ENCODE peak calls at places on chromosomes 1 and 21, in four cellular contexts. O is HFF-Myc, E is GM12865, T is choroid plexus epithelial cell. L is an unnamed sample.

GRCh38 chr21:32248616-32249550 is 30.0 kb downstream of the MIS18A start:
- DNase-seq in O (peak), E (no peak), T (no peak), L (no peak)

GRCh38 chr1:11730429-11730861 is 5.5 kb upstream of the AGTRAP start:
- DNase-seq in O (no peak), E (peak), T (peak), L (no peak)

GRCh38 chr1:153764315-153764714 is 10.9 kb upstream of the SLC27A3 start:
- DNase-seq in O (no peak), E (no peak), T (no peak), L (no peak)

GRCh38 chr21:28776251-28776650 is 216.4 kb downstream of the LTN1 start:
- DNase-seq in O (no peak), E (no peak), T (peak), L (no peak)

GRCh38 chr1:46039571-46040052 is 92.8 kb downstream of the PIK3R3 start:
- DNase-seq in O (peak), E (no peak), T (peak), L (no peak)

GRCh38 chr21:45996311-45997204 is 15.0 kb downstream of the COL6A1 start:
- DNase-seq in O (no peak), E (no peak), T (no peak), L (no peak)

GRCh38 chr21:44368711-44369446 is 15.5 kb downstream of the TRPM2 start:
- DNase-seq in O (no peak), E (no peak), T (no peak), L (no peak)

GRCh38 chr1:32316906-32317282 is 19.1 kb downstream of the MARCKSL1 start:
- DNase-seq in O (no peak), E (no peak), T (no peak), L (no peak)

GRCh38 chr1:27574871-27575831 is 28.8 kb downstream of the AHDC1 start:
- DNase-seq in O (no peak), E (no peak), T (peak), L (peak)

GRCh38 chr1:162663086-162663485 is 30.8 kb downstream of the DDR2 start:
- DNase-seq in O (no peak), E (peak), T (peak), L (no peak)

GRCh38 chr1:225972344-225973152 is 26.6 kb downstream of the SDE2 start:
- DNase-seq in O (no peak), E (no peak), T (no peak), L (no peak)

GRCh38 chr1:87805661-87806376 is 477.1 kb downstream of the LMO4 start:
- DNase-seq in O (peak), E (no peak), T (peak), L (no peak)

DNA sequence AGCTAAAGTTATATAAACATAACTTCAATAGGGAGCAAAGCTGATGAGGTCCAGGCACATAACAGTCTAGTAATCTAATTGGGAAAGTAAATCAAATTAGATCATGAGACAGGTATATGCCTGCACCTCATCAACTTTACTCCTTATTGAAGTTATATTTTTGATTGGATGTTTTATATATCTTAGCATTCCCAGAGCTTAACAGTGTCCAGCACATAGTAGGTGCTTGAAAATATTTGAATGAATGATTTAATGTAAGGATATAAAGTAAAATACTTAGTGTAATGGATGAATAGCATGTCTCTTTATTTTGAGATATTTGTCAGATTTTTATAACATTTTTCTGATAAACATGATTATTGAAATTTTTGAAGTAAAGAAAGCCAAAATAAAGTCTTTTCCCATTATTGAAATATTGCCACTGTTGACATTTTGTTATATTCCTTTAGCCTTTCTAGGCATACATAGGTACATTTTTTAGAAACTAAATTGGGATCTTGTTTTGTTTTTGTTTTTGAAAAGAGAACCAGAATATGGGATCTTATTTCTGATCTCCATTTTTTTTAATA is 2.8 kb downstream of the CDC7 start:
- DNase-seq in O (no peak), E (no peak), T (no peak), L (no peak)
- H3K4me3 ChIP-seq in O (no peak), E (no peak), T (no peak), L (no peak)

GRCh38 chr1:233114159-233114558 is 163.7 kb downstream of the NTPCR start:
- DNase-seq in O (no peak), E (no peak), T (peak), L (no peak)

GRCh38 chr1:233112184-233113008 is 162.0 kb downstream of the NTPCR start:
- DNase-seq in O (no peak), E (no peak), T (peak), L (peak)

GRCh38 chr1:233113713-233114028 is 163.3 kb downstream of the NTPCR start:
- DNase-seq in O (no peak), E (no peak), T (no peak), L (peak)

GRCh38 chr1:233111731-233112130 is 161.3 kb downstream of the NTPCR start:
- DNase-seq in O (no peak), E (no peak), T (no peak), L (no peak)

DNA sequence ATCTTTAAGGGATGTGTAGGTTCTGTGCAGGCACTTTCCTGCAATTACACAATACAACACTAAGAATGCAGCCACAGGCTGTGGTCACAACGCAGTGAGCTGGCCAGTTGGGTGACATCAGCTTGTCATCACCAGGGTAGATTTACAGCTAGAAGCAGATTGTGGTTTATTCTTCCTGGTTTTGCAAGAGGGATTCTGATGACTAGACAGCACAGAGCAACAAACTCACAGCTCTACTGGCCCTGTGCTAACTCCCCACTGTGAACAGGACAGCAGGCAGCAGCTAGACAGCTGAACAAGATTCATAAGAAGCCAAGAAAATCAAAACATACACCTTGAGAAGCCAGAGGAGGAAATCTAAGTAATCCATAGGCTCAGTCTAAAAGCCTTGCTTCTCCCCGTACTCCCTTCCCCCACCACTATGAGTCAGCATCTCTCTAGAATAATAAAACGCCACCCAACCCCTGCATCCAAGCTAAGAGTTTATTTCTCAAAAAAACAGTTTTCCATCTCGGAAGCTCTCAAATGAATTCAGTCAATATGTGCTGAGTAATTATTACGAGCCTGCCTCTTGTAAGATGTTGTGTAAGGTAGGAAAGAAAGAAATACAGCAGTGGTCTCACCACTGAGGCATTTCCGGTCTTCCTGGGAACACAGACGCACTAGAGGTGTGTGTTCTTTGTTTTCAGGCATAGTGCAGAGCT is 162.8 kb downstream of the NTPCR start:
- DNase-seq in O (peak), E (peak), T (peak), L (peak)
- H3K4me3 ChIP-seq in O (no peak), E (no peak), T (no peak), L (peak)

DNA sequence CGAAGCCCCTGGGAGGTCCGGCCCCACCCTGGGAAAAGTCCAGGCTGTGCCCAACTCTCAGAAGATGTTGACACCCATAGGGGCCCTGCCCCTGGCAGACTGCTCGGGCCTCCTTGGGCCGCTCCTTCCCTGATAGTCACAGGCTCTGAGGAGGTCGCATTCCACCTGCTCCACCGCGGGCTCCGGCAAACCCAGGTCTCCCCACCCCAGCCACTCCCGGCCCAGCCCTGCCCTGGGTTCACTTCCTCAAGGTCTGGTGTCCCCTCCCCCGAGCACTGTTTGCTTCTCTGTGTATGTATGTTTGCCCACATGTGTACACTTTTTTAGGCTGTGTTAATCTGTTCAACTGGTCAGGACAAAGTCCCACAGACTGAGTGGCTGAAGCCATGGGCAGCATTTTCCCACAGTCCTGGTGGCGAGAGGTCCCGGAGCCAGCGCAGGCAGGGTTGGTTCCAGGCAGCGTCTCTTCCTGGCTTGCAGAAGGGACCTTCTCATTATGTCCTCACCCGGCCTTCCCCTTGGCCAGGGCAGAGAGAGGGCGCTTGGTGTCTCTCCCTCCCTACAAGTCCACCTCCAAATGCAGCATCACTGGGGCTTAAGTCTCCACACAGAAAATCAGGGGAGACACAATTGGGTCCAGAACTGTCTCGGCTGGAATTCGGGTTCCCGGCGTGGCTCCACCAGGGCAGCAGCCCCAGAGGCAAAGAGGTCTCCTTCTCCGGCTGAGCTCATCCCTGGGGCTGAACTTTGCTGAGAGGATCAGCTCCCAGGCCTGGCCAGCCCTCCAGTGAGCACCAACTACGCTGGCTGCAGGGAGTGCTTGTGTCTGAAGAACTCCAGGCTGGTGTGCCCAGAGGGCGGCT is 10.5 kb upstream of the PRXL2B start:
- DNase-seq in O (no peak), E (peak), T (no peak), L (no peak)
- H3K4me3 ChIP-seq in O (no peak), E (peak), T (no peak), L (no peak)

GRCh38 chr1:97136971-97137370 is 415.4 kb downstream of the PTBP2 start:
- DNase-seq in O (no peak), E (no peak), T (no peak), L (no peak)

GRCh38 chr1:97139512-97139911 is 417.9 kb downstream of the PTBP2 start:
- DNase-seq in O (no peak), E (no peak), T (peak), L (no peak)

GRCh38 chr1:97137862-97138514 is 416.4 kb downstream of the PTBP2 start:
- DNase-seq in O (peak), E (peak), T (peak), L (peak)

GRCh38 chr1:97135972-97136371 is 414.4 kb downstream of the PTBP2 start:
- DNase-seq in O (no peak), E (no peak), T (no peak), L (no peak)

DNA sequence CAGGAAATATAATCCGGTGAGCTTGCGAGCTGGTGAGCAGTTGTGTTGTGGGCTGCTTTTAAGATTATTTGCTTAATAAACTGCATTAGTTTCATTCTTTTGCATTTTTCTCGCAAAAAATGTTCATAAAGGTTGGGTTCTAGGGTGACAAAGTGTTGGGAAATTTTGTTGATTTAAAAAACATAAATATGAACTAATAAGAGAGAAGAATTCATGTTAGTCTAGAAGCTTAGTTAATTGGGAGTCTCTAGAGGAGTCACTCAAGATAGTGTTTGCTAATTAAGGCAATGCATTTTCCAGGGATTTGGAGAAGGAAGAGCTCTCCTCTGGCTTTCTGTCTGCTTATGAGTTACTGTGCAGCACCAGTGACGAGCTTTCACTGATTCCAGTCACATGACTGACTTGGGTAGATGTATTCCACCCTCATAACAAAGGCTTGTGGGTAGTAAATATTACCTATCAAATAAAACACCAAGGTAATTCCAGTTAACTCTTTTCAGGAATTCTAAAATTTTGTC is 417.0 kb downstream of the PTBP2 start:
- DNase-seq in O (no peak), E (no peak), T (no peak), L (no peak)
- H3K4me3 ChIP-seq in O (no peak), E (no peak), T (no peak), L (no peak)